ENCODE peak calls at places on chromosomes 5 and 9, in four cellular contexts. U is HepG2, G is stomach, Z is suprapubic skin. W is an unnamed sample. For H3K4me1, the result is how much of the 10 kb centered on the place peaks cover.

GRCh38 chr9:110049699-110050450 is 158.1 kb downstream of the C9orf152 start:
- DNase-seq in U (no peak), G (peak), Z (no peak), W (peak)

GRCh38 chr9:38443181-38443580 is 18.9 kb upstream of the IGFBPL1 start:
- DNase-seq in U (peak), G (peak), Z (no peak), W (no peak)

GRCh38 chr9:122263699-122264349 is 816 bp downstream of the RBM18 start:
- DNase-seq in U (no peak), G (no peak), Z (no peak), W (no peak)

GRCh38 chr9:19988281-19988680 is 199.4 kb upstream of the SLC24A2 start:
- DNase-seq in U (no peak), G (no peak), Z (no peak), W (no peak)

GRCh38 chr9:137045294-137046093 is 483 bp downstream of the NPDC1 start:
- DNase-seq in U (no peak), G (no peak), Z (no peak), W (no peak)

GRCh38 chr5:137506296-137506695 is 7.2 kb upstream of the SPOCK1 start:
- DNase-seq in U (no peak), G (no peak), Z (no peak), W (no peak)

GRCh38 chr5:124231240-124231639 is 515.2 kb downstream of the ZNF608 start:
- DNase-seq in U (no peak), G (no peak), Z (no peak), W (no peak)

GRCh38 chr5:17182494-17182893 is 34.9 kb upstream of the BASP1 start:
- DNase-seq in U (no peak), G (no peak), Z (no peak), W (no peak)

GRCh38 chr9:69249337-69249736 is 75.3 kb downstream of the TJP2 start:
- DNase-seq in U (no peak), G (no peak), Z (no peak), W (no peak)

GRCh38 chr5:11909471-11909870 is 5.2 kb upstream of the CTNND2 start:
- DNase-seq in U (no peak), G (no peak), Z (no peak), W (no peak)

DNA sequence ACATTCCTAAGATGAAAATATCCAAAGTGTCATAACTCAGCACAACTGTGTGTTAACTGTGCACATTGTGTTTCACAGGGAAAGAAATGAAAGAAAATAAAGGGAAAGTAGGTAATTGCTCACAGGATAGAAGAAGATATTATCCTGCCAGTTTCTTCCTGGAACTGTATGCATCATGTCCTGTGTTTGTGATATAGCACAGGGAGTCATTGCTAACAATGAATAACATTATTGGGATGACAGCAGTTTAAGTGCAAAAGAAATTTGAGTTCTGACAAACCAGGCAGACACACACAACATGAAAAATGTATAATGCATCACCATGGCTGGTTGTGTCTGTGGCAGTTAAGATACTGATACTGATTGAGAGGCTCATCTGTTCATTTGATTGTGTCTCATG is 145.4 kb downstream of the SPATA31D1 start:
- DNase-seq in U (no peak), G (no peak), Z (no peak), W (no peak)
- TF ChIP-seq EP300 in U (no peak), G (no peak), Z (no peak), W (no peak)

DNA sequence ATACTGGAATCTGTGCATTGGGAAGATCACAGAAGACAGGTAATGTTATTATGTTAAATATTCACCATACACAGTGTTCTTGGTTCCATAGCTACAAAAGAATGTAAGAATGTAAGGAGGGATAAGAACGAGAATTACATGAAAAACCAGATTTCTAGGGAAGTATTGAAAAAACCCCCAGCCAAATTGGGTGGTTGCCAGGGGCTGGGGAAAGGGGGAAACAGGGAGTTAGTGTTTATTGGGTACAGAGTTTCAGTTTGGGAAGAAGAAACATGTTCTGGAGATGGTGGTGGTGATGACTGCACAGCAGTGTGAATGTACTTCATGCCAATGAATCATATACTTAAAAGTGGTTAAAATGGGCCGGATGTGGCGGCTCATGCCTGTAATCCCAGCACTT is 40.4 kb downstream of the GLRX start:
- DNase-seq in U (no peak), G (no peak), Z (no peak), W (no peak)
- H3K4me1 ChIP-seq in U (under half), G (under half), Z (under half), W (under half)

GRCh38 chr9:88818495-88819201 is 172.6 kb upstream of the S1PR3 start:
- DNase-seq in U (no peak), G (no peak), Z (no peak), W (no peak)
- TF ChIP-seq EP300 in U (no peak), G (no peak), Z (no peak), W (no peak)

DNA sequence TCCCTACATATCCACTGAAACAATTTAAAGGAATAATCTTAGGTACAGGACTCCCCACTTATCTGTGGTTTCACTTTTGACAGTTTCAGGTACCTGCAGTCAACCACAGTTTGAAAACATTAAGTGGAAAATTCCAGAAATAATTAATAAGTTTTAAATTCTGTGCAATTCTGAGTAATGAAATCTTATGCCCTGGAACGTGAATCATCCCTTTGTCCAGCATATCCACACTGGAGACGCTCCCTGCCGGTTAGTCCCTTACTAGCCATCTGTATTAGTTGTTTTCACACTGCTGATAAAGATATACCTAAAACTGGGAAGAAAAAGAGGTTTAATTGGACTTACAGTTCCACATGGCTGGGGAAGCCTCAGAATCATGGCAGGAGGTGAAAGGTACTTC is 80.6 kb downstream of the NR3C1 start:
- DNase-seq in U (no peak), G (no peak), Z (no peak), W (no peak)
- H3K4me1 ChIP-seq in U (under half), G (under half), Z (under half), W (under half)

GRCh38 chr9:72983512-72984021 is 30.7 kb upstream of the ALDH1A1 start:
- DNase-seq in U (peak), G (no peak), Z (no peak), W (no peak)
- TF ChIP-seq EP300 in U (no peak), G (no peak), Z (no peak), W (no peak)

GRCh38 chr5:179776413-179776938 is 17.3 kb upstream of the LTC4S start:
- DNase-seq in U (no peak), G (no peak), Z (no peak), W (no peak)

GRCh38 chr5:179777909-179778308 is 15.9 kb upstream of the LTC4S start:
- DNase-seq in U (no peak), G (no peak), Z (no peak), W (no peak)

GRCh38 chr5:179779826-179780225 is 14.0 kb upstream of the LTC4S start:
- DNase-seq in U (no peak), G (no peak), Z (no peak), W (no peak)

GRCh38 chr5:179778591-179778990 is 15.2 kb upstream of the LTC4S start:
- DNase-seq in U (no peak), G (no peak), Z (no peak), W (no peak)

DNA sequence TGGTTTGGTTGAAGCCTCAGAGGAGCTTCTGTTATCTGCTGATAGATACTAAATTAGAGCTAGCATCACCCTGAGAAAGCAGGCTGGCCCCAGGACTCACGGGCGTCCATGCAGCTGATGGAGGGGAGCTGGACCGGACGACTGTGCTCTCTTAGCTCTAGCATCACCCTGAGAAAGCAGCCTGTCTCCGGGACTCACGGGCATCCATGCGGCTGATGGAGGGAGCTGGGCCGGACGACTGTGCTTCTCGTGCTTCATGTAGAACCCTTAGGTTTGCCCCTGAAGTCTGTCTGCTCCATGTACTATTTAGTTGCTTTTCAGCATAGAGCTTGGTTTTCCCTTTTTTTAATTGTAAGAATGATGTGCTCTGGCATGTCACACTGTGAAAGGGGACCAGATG is 16.3 kb upstream of the LTC4S start:
- DNase-seq in U (no peak), G (no peak), Z (no peak), W (no peak)
- H3K4me1 ChIP-seq in U (under half), G (under half), Z (under half), W (under half)

W was measured in sigmoid colon.